ENCODE peak calls at places on chromosomes 5 and 9, in eight cellular contexts. L is mesenchymal stem cell, X is pancreas, U is activated T-cell treated with anti-CD3 and anti-CD28 coated beads for 1 hour, M is NCI-H446 treated with DMSO at 0.1 percent for 48 hours, H is fibroblast of mammary gland, A is kidney epithelial cell, Z is posterior vena cava. R is an unnamed sample.
A peak's percentile ranks its signal among the peaks of the same experiment; 100 is the strongest.

GRCh38 chr5:9245071-9245470 is 300.8 kb downstream of the SEMA5A start:
- DNase-seq in L (peak; percentile 40), X (no peak), U (no peak), M (no peak), H (peak; percentile 10), A (no peak), Z (no peak), R (no peak)

GRCh38 chr5:180018661-180019060 is 52.9 kb downstream of the RNF130 start:
- DNase-seq in L (no peak), X (no peak), U (no peak), M (no peak), H (no peak), A (no peak), Z (no peak), R (no peak)

GRCh38 chr5:7392401-7393024 is 3.4 kb upstream of the ADCY2 start:
- DNase-seq in L (no peak), X (no peak), U (no peak), M (no peak), H (peak; percentile 53), A (no peak), Z (no peak), R (no peak)

GRCh38 chr9:126915281-126915816 is 767 bp downstream of the RALGPS1 start:
- DNase-seq in L (no peak), X (peak; percentile 87), U (peak; percentile 8), M (no peak), H (no peak), A (no peak), Z (peak; percentile 82), R (no peak)

GRCh38 chr9:137232510-137232909 is 1.8 kb downstream of the SLC34A3 start:
- DNase-seq in L (no peak), X (no peak), U (no peak), M (no peak), H (no peak), A (no peak), Z (no peak), R (no peak)

GRCh38 chr9:26326473-26327044 is 566.0 kb downstream of the CAAP1 start:
- DNase-seq in L (peak; percentile 78), X (peak; percentile 11), U (no peak), M (peak; percentile 10), H (peak; percentile 78), A (peak; percentile 52), Z (no peak), R (peak; percentile 43)

GRCh38 chr9:69785757-69786156 is 25.9 kb upstream of the PTAR1 start:
- DNase-seq in L (peak; percentile 76), X (no peak), U (no peak), M (no peak), H (peak; percentile 77), A (no peak), Z (no peak), R (peak; percentile 67)

GRCh38 chr9:130927995-130928900 is 10.8 kb downstream of the FIBCD1 start:
- DNase-seq in L (no peak), X (peak; percentile 66), U (no peak), M (peak; percentile 23), H (peak; percentile 58), A (peak; percentile 85), Z (no peak), R (no peak)

GRCh38 chr5:78659714-78660113 is 11.1 kb upstream of the LHFPL2 start:
- DNase-seq in L (no peak), X (peak; percentile 47), U (no peak), M (no peak), H (peak; percentile 48), A (no peak), Z (no peak), R (no peak)

GRCh38 chr5:167822241-167822640 is 469.2 kb upstream of the WWC1 start:
- DNase-seq in L (no peak), X (no peak), U (no peak), M (no peak), H (no peak), A (no peak), Z (no peak), R (no peak)

GRCh38 chr9:111952559-111952958 is 55.9 kb downstream of the UGCG start:
- DNase-seq in L (peak; percentile 79), X (no peak), U (no peak), M (no peak), H (peak; percentile 93), A (peak; percentile 97), Z (no peak), R (no peak)

GRCh38 chr5:146001544-146002185 is 65.3 kb downstream of the SH3RF2 start:
- DNase-seq in L (no peak), X (no peak), U (no peak), M (no peak), H (no peak), A (no peak), Z (no peak), R (no peak)

GRCh38 chr9:86405926-86406325 is 51.7 kb upstream of the TUT7 start:
- DNase-seq in L (peak; percentile 89), X (no peak), U (no peak), M (no peak), H (peak; percentile 98), A (peak; percentile 80), Z (no peak), R (peak; percentile 57)